ENCODE peak calls at places on chromosomes 7 and 10, in four cellular contexts. E is erythroblast; H is activated CD4-positive, alpha-beta T cell treated with anti-CD3 and anti-CD28 coated beads, Interleukin-2, amount 50 U/mL, for 1 hour; P is HS-5. X is an unnamed sample.

GRCh38 chr7:95395755-95396135 is 430 bp downstream of the PON3 start:
- DNase-seq in H (no peak), P (no peak), E (no peak), X (no peak)

GRCh38 chr7:30660331-30661255 is 21.7 kb downstream of the CRHR2 start:
- DNase-seq in H (no peak), P (no peak), E (no peak), X (no peak)

GRCh38 chr10:78891741-78892140 is 177.0 kb upstream of the ZMIZ1 start:
- DNase-seq in E (no peak), P (no peak), H (no peak), X (no peak)

GRCh38 chr7:98278936-98279335 is 2.5 kb upstream of the BRI3 start:
- DNase-seq in E (no peak), H (no peak), P (no peak), X (no peak)

GRCh38 chr7:15885678-15886077 is 199.2 kb upstream of the MEOX2 start:
- DNase-seq in P (no peak), H (no peak), E (no peak), X (no peak)

GRCh38 chr7:79923953-79924352 is 210.7 kb upstream of the GNAI1 start:
- DNase-seq in E (no peak), H (no peak), P (peak; percentile 16), X (no peak)

GRCh38 chr10:22816298-22816653 is 101.9 kb upstream of the PIP4K2A start:
- DNase-seq in E (peak; percentile 51), P (no peak), H (no peak), X (no peak)

GRCh38 chr10:108410231-108410630 is 1245.7 kb upstream of the SORCS1 start:
- DNase-seq in E (peak; percentile 15), H (no peak), P (no peak), X (no peak)

GRCh38 chr7:98230746-98231471 is 19.7 kb downstream of the BHLHA15 start:
- DNase-seq in H (no peak), E (no peak), P (no peak), X (no peak)

GRCh38 chr10:986137-986825 is 2.0 kb upstream of the GTPBP4 start:
- DNase-seq in E (peak; percentile 23), H (no peak), P (no peak), X (peak; percentile 16)

GRCh38 chr10:58517071-58517470 is 4.4 kb downstream of the BICC1 start:
- DNase-seq in P (no peak), E (no peak), H (no peak), X (no peak)

GRCh38 chr10:124387078-124387874 is 31.4 kb downstream of the OAT start:
- DNase-seq in E (no peak), P (no peak), H (no peak), X (no peak)

GRCh38 chr10:2246747-2247146 is 509.4 kb upstream of the ADARB2 start:
- DNase-seq in E (no peak), H (no peak), P (no peak), X (no peak)

GRCh38 chr7:29318853-29319718 is 124.5 kb downstream of the CHN2 start:
- DNase-seq in H (no peak), P (no peak), E (no peak), X (no peak)

GRCh38 chr10:72297281-72297967 is 23.7 kb downstream of the DDIT4 start:
- DNase-seq in H (peak; percentile 93), P (peak; percentile 90), E (peak; percentile 87), X (peak; percentile 92)

GRCh38 chr7:50832744-50833143 is 50.0 kb upstream of the GRB10 start:
- DNase-seq in P (no peak), E (no peak), H (no peak), X (peak; percentile 7)

GRCh38 chr7:44151679-44152355 is 10.7 kb upstream of the MYL7 start:
- DNase-seq in P (no peak), H (no peak), E (no peak), X (no peak)

GRCh38 chr10:59229451-59229850 is 53.0 kb downstream of the PHYHIPL start:
- DNase-seq in E (no peak), H (no peak), P (no peak), X (no peak)

GRCh38 chr7:78479348-78479747 is 680.8 kb downstream of the PHTF2 start:
- DNase-seq in E (no peak), P (no peak), H (no peak), X (no peak)

GRCh38 chr10:29946953-29947700 is 112.3 kb downstream of the JCAD start:
- DNase-seq in P (peak; percentile 16), E (no peak), H (no peak), X (no peak)

GRCh38 chr7:94056796-94057207 is 52.6 kb upstream of the BET1 start:
- DNase-seq in E (no peak), H (no peak), P (peak; percentile 91), X (no peak)

GRCh38 chr10:59856104-59856503 is 50.3 kb downstream of the CCDC6 start:
- DNase-seq in H (no peak), P (no peak), E (no peak), X (no peak)

GRCh38 chr7:4751398-4751947 is 23.9 kb upstream of the AP5Z1 start:
- DNase-seq in P (no peak), H (no peak), E (no peak), X (no peak)

GRCh38 chr10:3096149-3096548 is 28.8 kb downstream of the PFKP start:
- DNase-seq in E (no peak), P (no peak), H (no peak), X (peak; percentile 9)

GRCh38 chr10:45464958-45465567 is 91.0 kb downstream of the ALOX5 start:
- DNase-seq in P (peak; percentile 9), H (peak; percentile 75), E (peak; percentile 92), X (peak; percentile 38)

GRCh38 chr10:97072851-97073665 is 112.7 kb downstream of the SLIT1 start:
- DNase-seq in P (peak; percentile 25), H (peak; percentile 78), E (peak; percentile 80), X (peak; percentile 49)

GRCh38 chr7:88291401-88292173 is 15.1 kb downstream of the STEAP4 start:
- DNase-seq in H (no peak), E (no peak), P (no peak), X (no peak)

GRCh38 chr7:37354661-37355131 is 94.0 kb downstream of the ELMO1 start:
- DNase-seq in P (no peak), E (peak; percentile 42), H (peak; percentile 34), X (peak; percentile 35)

GRCh38 chr10:98266647-98267046 is 1.3 kb downstream of the LOXL4 start:
- DNase-seq in P (no peak), E (no peak), H (no peak), X (no peak)

GRCh38 chr7:47576031-47576908 is 5.6 kb downstream of the TNS3 start:
- DNase-seq in H (no peak), P (no peak), E (no peak), X (no peak)

GRCh38 chr7:6432786-6433185 is 15.0 kb downstream of the DAGLB start:
- DNase-seq in P (no peak), E (no peak), H (no peak), X (no peak)

GRCh38 chr7:82444220-82445049 is 858 bp upstream of the CACNA2D1 start:
- DNase-seq in E (no peak), H (no peak), P (no peak), X (no peak)

GRCh38 chr10:117132751-117133231 is 5.3 kb downstream of the VAX1 start:
- DNase-seq in E (no peak), P (no peak), H (no peak), X (no peak)

GRCh38 chr10:43816351-43817321 is 168.0 kb upstream of the ZNF32 start:
- DNase-seq in E (no peak), H (peak; percentile 51), P (peak; percentile 74), X (peak; percentile 16)

GRCh38 chr7:1689356-1689755 is 19.3 kb downstream of the ELFN1 start:
- DNase-seq in H (no peak), E (no peak), P (no peak), X (no peak)

GRCh38 chr7:12584940-12585339 is 14.4 kb downstream of the SCIN start:
- DNase-seq in P (no peak), H (no peak), E (peak; percentile 6), X (no peak)

GRCh38 chr7:20408467-20408826 is 77.7 kb downstream of the ITGB8 start:
- DNase-seq in P (no peak), H (no peak), E (no peak), X (no peak)

GRCh38 chr7:143331179-143331825 is 15.4 kb downstream of the CLCN1 start:
- DNase-seq in H (no peak), E (no peak), P (peak; percentile 47), X (no peak)

GRCh38 chr7:120966961-120967360 is 16.4 kb downstream of the ING3 start:
- DNase-seq in E (no peak), H (no peak), P (no peak), X (no peak)

X was measured in CD4-positive, CD25-positive, alpha-beta regulatory T cell.